ENCODE peak calls at places on chromosomes 5 and 9, in nine cellular contexts. O, U, F, B, Y, V, L, I and X are unnamed samples.

GRCh38 chr5:2261002-2261703 is 378.4 kb upstream of the IRX4 start:
- DNase-seq in O (no peak), U (no peak), F (no peak), B (no peak), Y (no peak), V (no peak), L (no peak), I (no peak), X (no peak)

GRCh38 chr5:176879663-176880392 is 19.3 kb downstream of the HK3 start:
- DNase-seq in O (no peak), U (no peak), F (no peak), B (no peak), Y (no peak), V (no peak), L (no peak), I (no peak), X (no peak)

GRCh38 chr5:72295539-72295938 is 24.5 kb downstream of the MRPS27 start:
- DNase-seq in O (no peak), U (no peak), F (no peak), B (no peak), Y (no peak), V (no peak), L (no peak), I (no peak), X (no peak)

GRCh38 chr5:69492391-69493234 is at the start of gene OCLN:
- DNase-seq in O (peak), U (peak), F (peak), B (no peak), Y (no peak), V (no peak), L (no peak), I (peak), X (no peak)

GRCh38 chr9:128007566-128008138 is 26.9 kb upstream of the EEIG1 start:
- DNase-seq in O (peak), U (peak), F (peak), B (no peak), Y (peak), V (peak), L (peak), I (peak), X (peak)

GRCh38 chr5:62030326-62030725 is 275.7 kb upstream of the KIF2A start:
- DNase-seq in O (peak), U (no peak), F (no peak), B (no peak), Y (no peak), V (no peak), L (no peak), I (no peak), X (no peak)

GRCh38 chr9:5843450-5844249 is 10.7 kb upstream of the ERMP1 start:
- DNase-seq in O (no peak), U (no peak), F (peak), B (no peak), Y (no peak), V (no peak), L (no peak), I (peak), X (peak)

GRCh38 chr9:86602715-86603114 is 248.5 kb upstream of the TUT7 start:
- DNase-seq in O (no peak), U (no peak), F (no peak), B (no peak), Y (no peak), V (no peak), L (no peak), I (no peak), X (no peak)

GRCh38 chr5:115626444-115626823 is 598 bp upstream of the TMED7 start:
- DNase-seq in O (no peak), U (peak), F (no peak), B (no peak), Y (no peak), V (no peak), L (no peak), I (no peak), X (peak)

GRCh38 chr9:115191667-115192066 is 73.7 kb upstream of the TNC start:
- DNase-seq in O (no peak), U (no peak), F (no peak), B (no peak), Y (no peak), V (no peak), L (no peak), I (no peak), X (no peak)

GRCh38 chr5:96159076-96159475 is 197.4 kb upstream of the ELL2 start:
- DNase-seq in O (no peak), U (no peak), F (no peak), B (no peak), Y (no peak), V (no peak), L (no peak), I (no peak), X (no peak)

GRCh38 chr5:79901631-79902030 is 89.4 kb downstream of the MTX3 start:
- DNase-seq in O (no peak), U (no peak), F (no peak), B (no peak), Y (no peak), V (no peak), L (no peak), I (no peak), X (no peak)

GRCh38 chr9:30915451-30915850 is 1469.0 kb upstream of the ACO1 start:
- DNase-seq in O (no peak), U (no peak), F (no peak), B (no peak), Y (no peak), V (no peak), L (no peak), I (no peak), X (no peak)

GRCh38 chr9:18861599-18862546 is 171.1 kb downstream of the SAXO1 start:
- DNase-seq in O (no peak), U (no peak), F (no peak), B (no peak), Y (no peak), V (no peak), L (no peak), I (no peak), X (peak)

GRCh38 chr5:75052461-75053285 is at the start of gene GCNT4:
- DNase-seq in O (peak), U (peak), F (peak), B (no peak), Y (peak), V (peak), L (peak), I (peak), X (peak)

GRCh38 chr5:148214665-148215064 is 11.8 kb downstream of the SPINK6 start:
- DNase-seq in O (no peak), U (no peak), F (no peak), B (no peak), Y (no peak), V (no peak), L (no peak), I (no peak), X (no peak)

GRCh38 chr5:55836191-55836590 is 15.0 kb upstream of the IL31RA start:
- DNase-seq in O (no peak), U (no peak), F (no peak), B (no peak), Y (no peak), V (no peak), L (no peak), I (no peak), X (no peak)